ENCODE peak calls at places on chromosomes 16 and 17, in nine cellular contexts. One of them, this sample, is unnamed.

GRCh38 chr17:43003542-43004172 is 2.9 kb upstream of the IFI35 start:
- DNase-seq in A673: no peak
- DNase-seq in RPMI7951: peak
- DNase-seq in NCI-H2107: no peak
- DNase-seq in NCI-H2081 treated with DMSO at 0.1 percent for 48 hours: no peak
- DNase-seq in left colon: no peak
- DNase-seq in GM23338: peak
- DNase-seq in naive thymus-derived CD8-positive, alpha-beta T cell: no peak
- DNase-seq in astrocyte of the spinal cord: peak
- DNase-seq in this sample: no peak

GRCh38 chr16:51938861-51939260 is 608.1 kb downstream of the TOX3 start:
- DNase-seq in A673: no peak
- DNase-seq in RPMI7951: no peak
- DNase-seq in NCI-H2107: no peak
- DNase-seq in NCI-H2081 treated with DMSO at 0.1 percent for 48 hours: no peak
- DNase-seq in left colon: no peak
- DNase-seq in GM23338: no peak
- DNase-seq in naive thymus-derived CD8-positive, alpha-beta T cell: no peak
- DNase-seq in astrocyte of the spinal cord: no peak
- DNase-seq in this sample: no peak

GRCh38 chr17:58268326-58268725 is 12.4 kb downstream of the MPO start:
- DNase-seq in A673: no peak
- DNase-seq in RPMI7951: no peak
- DNase-seq in NCI-H2107: no peak
- DNase-seq in NCI-H2081 treated with DMSO at 0.1 percent for 48 hours: no peak
- DNase-seq in left colon: no peak
- DNase-seq in GM23338: no peak
- DNase-seq in naive thymus-derived CD8-positive, alpha-beta T cell: no peak
- DNase-seq in astrocyte of the spinal cord: no peak
- DNase-seq in this sample: no peak

GRCh38 chr16:1466968-1467521 is 7.8 kb downstream of the CLCN7 start:
- DNase-seq in A673: no peak
- DNase-seq in RPMI7951: no peak
- DNase-seq in NCI-H2107: no peak
- DNase-seq in NCI-H2081 treated with DMSO at 0.1 percent for 48 hours: no peak
- DNase-seq in left colon: no peak
- DNase-seq in GM23338: no peak
- DNase-seq in naive thymus-derived CD8-positive, alpha-beta T cell: no peak
- DNase-seq in astrocyte of the spinal cord: no peak
- DNase-seq in this sample: no peak

GRCh38 chr16:7037491-7037890 is 295.2 kb upstream of the RBFOX1 start:
- DNase-seq in A673: no peak
- DNase-seq in RPMI7951: no peak
- DNase-seq in NCI-H2107: no peak
- DNase-seq in NCI-H2081 treated with DMSO at 0.1 percent for 48 hours: no peak
- DNase-seq in left colon: no peak
- DNase-seq in GM23338: no peak
- DNase-seq in naive thymus-derived CD8-positive, alpha-beta T cell: no peak
- DNase-seq in astrocyte of the spinal cord: no peak
- DNase-seq in this sample: no peak

GRCh38 chr17:4766705-4767104 is 5.0 kb upstream of the TM4SF5 start:
- DNase-seq in A673: no peak
- DNase-seq in RPMI7951: no peak
- DNase-seq in NCI-H2107: no peak
- DNase-seq in NCI-H2081 treated with DMSO at 0.1 percent for 48 hours: no peak
- DNase-seq in left colon: no peak
- DNase-seq in GM23338: no peak
- DNase-seq in naive thymus-derived CD8-positive, alpha-beta T cell: no peak
- DNase-seq in astrocyte of the spinal cord: no peak
- DNase-seq in this sample: no peak

GRCh38 chr17:67157732-67158639 is 87.0 kb downstream of the HELZ start:
- DNase-seq in A673: peak
- DNase-seq in RPMI7951: peak
- DNase-seq in NCI-H2107: no peak
- DNase-seq in NCI-H2081 treated with DMSO at 0.1 percent for 48 hours: no peak
- DNase-seq in left colon: no peak
- DNase-seq in GM23338: peak
- DNase-seq in naive thymus-derived CD8-positive, alpha-beta T cell: no peak
- DNase-seq in astrocyte of the spinal cord: peak
- DNase-seq in this sample: no peak

GRCh38 chr16:50585331-50585776 is 37.2 kb downstream of the NKD1 start:
- DNase-seq in A673: no peak
- DNase-seq in RPMI7951: no peak
- DNase-seq in NCI-H2107: no peak
- DNase-seq in NCI-H2081 treated with DMSO at 0.1 percent for 48 hours: no peak
- DNase-seq in left colon: peak
- DNase-seq in GM23338: no peak
- DNase-seq in naive thymus-derived CD8-positive, alpha-beta T cell: no peak
- DNase-seq in astrocyte of the spinal cord: no peak
- DNase-seq in this sample: peak

GRCh38 chr16:69563605-69564580 is 1.9 kb upstream of the NFAT5 start:
- DNase-seq in A673: peak
- DNase-seq in RPMI7951: peak
- DNase-seq in NCI-H2107: no peak
- DNase-seq in NCI-H2081 treated with DMSO at 0.1 percent for 48 hours: no peak
- DNase-seq in left colon: no peak
- DNase-seq in GM23338: peak
- DNase-seq in naive thymus-derived CD8-positive, alpha-beta T cell: peak
- DNase-seq in astrocyte of the spinal cord: peak
- DNase-seq in this sample: no peak

GRCh38 chr16:78310990-78311561 is 211.6 kb downstream of the WWOX start:
- DNase-seq in A673: no peak
- DNase-seq in RPMI7951: no peak
- DNase-seq in NCI-H2107: no peak
- DNase-seq in NCI-H2081 treated with DMSO at 0.1 percent for 48 hours: no peak
- DNase-seq in left colon: no peak
- DNase-seq in GM23338: peak
- DNase-seq in naive thymus-derived CD8-positive, alpha-beta T cell: no peak
- DNase-seq in astrocyte of the spinal cord: peak
- DNase-seq in this sample: no peak

GRCh38 chr16:23949630-23950290 is 114.0 kb downstream of the PRKCB start:
- DNase-seq in A673: no peak
- DNase-seq in RPMI7951: no peak
- DNase-seq in NCI-H2107: no peak
- DNase-seq in NCI-H2081 treated with DMSO at 0.1 percent for 48 hours: no peak
- DNase-seq in left colon: peak
- DNase-seq in GM23338: no peak
- DNase-seq in naive thymus-derived CD8-positive, alpha-beta T cell: peak
- DNase-seq in astrocyte of the spinal cord: no peak
- DNase-seq in this sample: peak

GRCh38 chr17:40190197-40191021 is 13.1 kb downstream of the RAPGEFL1 start:
- DNase-seq in A673: no peak
- DNase-seq in RPMI7951: no peak
- DNase-seq in NCI-H2107: no peak
- DNase-seq in NCI-H2081 treated with DMSO at 0.1 percent for 48 hours: no peak
- DNase-seq in left colon: no peak
- DNase-seq in GM23338: peak
- DNase-seq in naive thymus-derived CD8-positive, alpha-beta T cell: peak
- DNase-seq in astrocyte of the spinal cord: no peak
- DNase-seq in this sample: no peak

GRCh38 chr17:57109393-57110151 is 24.5 kb downstream of the AKAP1 start:
- DNase-seq in A673: peak
- DNase-seq in RPMI7951: no peak
- DNase-seq in NCI-H2107: no peak
- DNase-seq in NCI-H2081 treated with DMSO at 0.1 percent for 48 hours: no peak
- DNase-seq in left colon: peak
- DNase-seq in GM23338: peak
- DNase-seq in naive thymus-derived CD8-positive, alpha-beta T cell: no peak
- DNase-seq in astrocyte of the spinal cord: no peak
- DNase-seq in this sample: peak

GRCh38 chr16:19935696-19936095 is 51.0 kb upstream of the GPRC5B start:
- DNase-seq in A673: no peak
- DNase-seq in RPMI7951: no peak
- DNase-seq in NCI-H2107: no peak
- DNase-seq in NCI-H2081 treated with DMSO at 0.1 percent for 48 hours: no peak
- DNase-seq in left colon: no peak
- DNase-seq in GM23338: no peak
- DNase-seq in naive thymus-derived CD8-positive, alpha-beta T cell: no peak
- DNase-seq in astrocyte of the spinal cord: no peak
- DNase-seq in this sample: no peak

GRCh38 chr17:19738757-19739156 is 9.3 kb downstream of the ALDH3A1 start:
- DNase-seq in A673: no peak
- DNase-seq in RPMI7951: no peak
- DNase-seq in NCI-H2107: no peak
- DNase-seq in NCI-H2081 treated with DMSO at 0.1 percent for 48 hours: no peak
- DNase-seq in left colon: no peak
- DNase-seq in GM23338: no peak
- DNase-seq in naive thymus-derived CD8-positive, alpha-beta T cell: no peak
- DNase-seq in astrocyte of the spinal cord: no peak
- DNase-seq in this sample: no peak

GRCh38 chr16:18049454-18050133 is 286.9 kb downstream of the NPIPA8 start:
- DNase-seq in A673: no peak
- DNase-seq in RPMI7951: no peak
- DNase-seq in NCI-H2107: no peak
- DNase-seq in NCI-H2081 treated with DMSO at 0.1 percent for 48 hours: no peak
- DNase-seq in left colon: no peak
- DNase-seq in GM23338: no peak
- DNase-seq in naive thymus-derived CD8-positive, alpha-beta T cell: no peak
- DNase-seq in astrocyte of the spinal cord: no peak
- DNase-seq in this sample: no peak

GRCh38 chr16:56332464-56333079 is 92.8 kb downstream of the AMFR start:
- DNase-seq in A673: no peak
- DNase-seq in RPMI7951: peak
- DNase-seq in NCI-H2107: no peak
- DNase-seq in NCI-H2081 treated with DMSO at 0.1 percent for 48 hours: no peak
- DNase-seq in left colon: peak
- DNase-seq in GM23338: peak
- DNase-seq in naive thymus-derived CD8-positive, alpha-beta T cell: no peak
- DNase-seq in astrocyte of the spinal cord: peak
- DNase-seq in this sample: peak

GRCh38 chr17:12987120-12987519 is 30.7 kb downstream of the ELAC2 start:
- DNase-seq in A673: no peak
- DNase-seq in RPMI7951: peak
- DNase-seq in NCI-H2107: no peak
- DNase-seq in NCI-H2081 treated with DMSO at 0.1 percent for 48 hours: no peak
- DNase-seq in left colon: no peak
- DNase-seq in GM23338: peak
- DNase-seq in naive thymus-derived CD8-positive, alpha-beta T cell: no peak
- DNase-seq in astrocyte of the spinal cord: no peak
- DNase-seq in this sample: no peak

GRCh38 chr17:42192189-42193126 is 1.8 kb downstream of the GHDC start:
- DNase-seq in A673: no peak
- DNase-seq in RPMI7951: no peak
- DNase-seq in NCI-H2107: no peak
- DNase-seq in NCI-H2081 treated with DMSO at 0.1 percent for 48 hours: no peak
- DNase-seq in left colon: no peak
- DNase-seq in GM23338: no peak
- DNase-seq in naive thymus-derived CD8-positive, alpha-beta T cell: no peak
- DNase-seq in astrocyte of the spinal cord: no peak
- DNase-seq in this sample: no peak

GRCh38 chr17:12229315-12229714 is 208.6 kb downstream of the MAP2K4 start:
- DNase-seq in A673: no peak
- DNase-seq in RPMI7951: no peak
- DNase-seq in NCI-H2107: no peak
- DNase-seq in NCI-H2081 treated with DMSO at 0.1 percent for 48 hours: no peak
- DNase-seq in left colon: no peak
- DNase-seq in GM23338: no peak
- DNase-seq in naive thymus-derived CD8-positive, alpha-beta T cell: no peak
- DNase-seq in astrocyte of the spinal cord: no peak
- DNase-seq in this sample: no peak

GRCh38 chr17:55607736-55608341 is 96.6 kb upstream of the SMIM36 start:
- DNase-seq in A673: peak
- DNase-seq in RPMI7951: peak
- DNase-seq in NCI-H2107: no peak
- DNase-seq in NCI-H2081 treated with DMSO at 0.1 percent for 48 hours: no peak
- DNase-seq in left colon: peak
- DNase-seq in GM23338: no peak
- DNase-seq in naive thymus-derived CD8-positive, alpha-beta T cell: no peak
- DNase-seq in astrocyte of the spinal cord: peak
- DNase-seq in this sample: peak

GRCh38 chr17:67602439-67602838 is 115.3 kb upstream of the NOL11 start:
- DNase-seq in A673: no peak
- DNase-seq in RPMI7951: no peak
- DNase-seq in NCI-H2107: no peak
- DNase-seq in NCI-H2081 treated with DMSO at 0.1 percent for 48 hours: no peak
- DNase-seq in left colon: no peak
- DNase-seq in GM23338: no peak
- DNase-seq in naive thymus-derived CD8-positive, alpha-beta T cell: no peak
- DNase-seq in astrocyte of the spinal cord: no peak
- DNase-seq in this sample: no peak

GRCh38 chr16:7303014-7303676 is 29.5 kb upstream of the RBFOX1 start:
- DNase-seq in A673: no peak
- DNase-seq in RPMI7951: no peak
- DNase-seq in NCI-H2107: no peak
- DNase-seq in NCI-H2081 treated with DMSO at 0.1 percent for 48 hours: no peak
- DNase-seq in left colon: no peak
- DNase-seq in GM23338: peak
- DNase-seq in naive thymus-derived CD8-positive, alpha-beta T cell: no peak
- DNase-seq in astrocyte of the spinal cord: no peak
- DNase-seq in this sample: no peak

GRCh38 chr17:12402963-12403622 is 262.6 kb upstream of the MYOCD start:
- DNase-seq in A673: no peak
- DNase-seq in RPMI7951: peak
- DNase-seq in NCI-H2107: no peak
- DNase-seq in NCI-H2081 treated with DMSO at 0.1 percent for 48 hours: no peak
- DNase-seq in left colon: no peak
- DNase-seq in GM23338: no peak
- DNase-seq in naive thymus-derived CD8-positive, alpha-beta T cell: no peak
- DNase-seq in astrocyte of the spinal cord: peak
- DNase-seq in this sample: no peak

GRCh38 chr17:27419156-27419555 is 37.1 kb upstream of the KSR1 start:
- DNase-seq in A673: no peak
- DNase-seq in RPMI7951: no peak
- DNase-seq in NCI-H2107: no peak
- DNase-seq in NCI-H2081 treated with DMSO at 0.1 percent for 48 hours: no peak
- DNase-seq in left colon: no peak
- DNase-seq in GM23338: no peak
- DNase-seq in naive thymus-derived CD8-positive, alpha-beta T cell: no peak
- DNase-seq in astrocyte of the spinal cord: no peak
- DNase-seq in this sample: no peak

GRCh38 chr17:72792771-72793170 is 299.7 kb downstream of the SLC39A11 start:
- DNase-seq in A673: no peak
- DNase-seq in RPMI7951: no peak
- DNase-seq in NCI-H2107: no peak
- DNase-seq in NCI-H2081 treated with DMSO at 0.1 percent for 48 hours: no peak
- DNase-seq in left colon: no peak
- DNase-seq in GM23338: no peak
- DNase-seq in naive thymus-derived CD8-positive, alpha-beta T cell: no peak
- DNase-seq in astrocyte of the spinal cord: no peak
- DNase-seq in this sample: no peak

GRCh38 chr16:78598186-78598585 is 498.7 kb downstream of the WWOX start:
- DNase-seq in A673: no peak
- DNase-seq in RPMI7951: no peak
- DNase-seq in NCI-H2107: no peak
- DNase-seq in NCI-H2081 treated with DMSO at 0.1 percent for 48 hours: no peak
- DNase-seq in left colon: no peak
- DNase-seq in GM23338: no peak
- DNase-seq in naive thymus-derived CD8-positive, alpha-beta T cell: no peak
- DNase-seq in astrocyte of the spinal cord: no peak
- DNase-seq in this sample: no peak

GRCh38 chr16:76653390-76654026 is 376.3 kb downstream of the CNTNAP4 start:
- DNase-seq in A673: peak
- DNase-seq in RPMI7951: peak
- DNase-seq in NCI-H2107: no peak
- DNase-seq in NCI-H2081 treated with DMSO at 0.1 percent for 48 hours: peak
- DNase-seq in left colon: no peak
- DNase-seq in GM23338: peak
- DNase-seq in naive thymus-derived CD8-positive, alpha-beta T cell: no peak
- DNase-seq in astrocyte of the spinal cord: peak
- DNase-seq in this sample: no peak